ENCODE peak calls at places on chromosomes 1 and 21, in four cellular contexts. G is omental fat pad, S is ovary, L is NCI-H774. I is an unnamed sample.

GRCh38 chr1:150281221-150281757 is 1.1 kb upstream of the CIART start:
- DNase-seq in G (peak; percentile 63), S (peak; percentile 81), L (peak; percentile 57), I (peak; percentile 80)

GRCh38 chr1:169892819-169893644 is 664 bp downstream of the SCYL3 start:
- DNase-seq in G (no peak), S (peak; percentile 64), L (no peak), I (peak; percentile 29)

GRCh38 chr1:25197982-25198681 is 34.2 kb downstream of the SYF2 start:
- DNase-seq in G (no peak), S (no peak), L (no peak), I (peak; percentile 19)

GRCh38 chr1:8681911-8682310 is 135.5 kb downstream of the RERE start:
- DNase-seq in G (no peak), S (no peak), L (no peak), I (no peak)

GRCh38 chr1:154403300-154403943 is 1.7 kb upstream of the IL6R start:
- DNase-seq in G (no peak), S (no peak), L (no peak), I (no peak)

GRCh38 chr21:27646691-27647090 is 679.8 kb upstream of the ADAMTS5 start:
- DNase-seq in G (no peak), S (no peak), L (no peak), I (no peak)

GRCh38 chr1:226738421-226738994 is 574 bp downstream of the ITPKB start:
- DNase-seq in G (no peak), S (peak; percentile 41), L (no peak), I (peak; percentile 48)

GRCh38 chr1:54951810-54952226 is 28.6 kb upstream of the TMEM61 start:
- DNase-seq in G (no peak), S (no peak), L (no peak), I (no peak)